ENCODE peak calls at places on chromosomes 3 and 15, in seven cellular contexts. O is body of pancreas, T is Panc1, H is heart left ventricle, F is GM06990, G is AG10803, Z is GM13977. W is an unnamed sample.

GRCh38 chr15:27479232-27480140 is 508.5 kb downstream of the GABRG3 start:
- DNase-seq in O (no peak), T (no peak), H (peak; percentile 37), F (no peak), G (no peak), Z (no peak), W (no peak)

GRCh38 chr3:185076219-185076618 is 76.6 kb downstream of the C3orf70 start:
- DNase-seq in O (no peak), T (no peak), H (no peak), F (no peak), G (no peak), Z (no peak), W (no peak)

GRCh38 chr15:71945012-71945411 is 134.7 kb downstream of the NR2E3 start:
- DNase-seq in O (no peak), T (no peak), H (no peak), F (no peak), G (peak; percentile 2), Z (no peak), W (no peak)

GRCh38 chr3:84904819-84905555 is 53.8 kb upstream of the CADM2 start:
- DNase-seq in O (no peak), T (no peak), H (no peak), F (no peak), G (no peak), Z (no peak), W (no peak)

GRCh38 chr15:39125904-39126303 is 455.0 kb upstream of the THBS1 start:
- DNase-seq in O (peak; percentile 17), T (no peak), H (no peak), F (no peak), G (peak; percentile 54), Z (peak; percentile 51), W (peak; percentile 56)

GRCh38 chr15:40925863-40926658 is 3.1 kb upstream of the DLL4 start:
- DNase-seq in O (no peak), T (no peak), H (no peak), F (no peak), G (peak; percentile 23), Z (no peak), W (no peak)

GRCh38 chr15:62128916-62129315 is 36.2 kb downstream of the C2CD4B start:
- DNase-seq in O (no peak), T (no peak), H (no peak), F (no peak), G (no peak), Z (no peak), W (no peak)

GRCh38 chr3:69212411-69213160 is 90.2 kb upstream of the LMOD3 start:
- DNase-seq in O (no peak), T (peak; percentile 25), H (no peak), F (peak; percentile 70), G (peak; percentile 44), Z (peak; percentile 20), W (peak; percentile 7)

GRCh38 chr3:141052570-141053069 is 1.5 kb downstream of the SPSB4 start:
- DNase-seq in O (peak; percentile 73), T (no peak), H (peak; percentile 42), F (no peak), G (no peak), Z (no peak), W (no peak)

GRCh38 chr3:194505791-194506415 is 19.1 kb upstream of the ATP13A3 start:
- DNase-seq in O (no peak), T (no peak), H (no peak), F (no peak), G (peak; percentile 64), Z (no peak), W (no peak)

GRCh38 chr3:151439652-151440125 is 21.2 kb downstream of the IGSF10 start:
- DNase-seq in O (peak; percentile 47), T (peak; percentile 69), H (no peak), F (no peak), G (peak; percentile 80), Z (peak; percentile 45), W (peak; percentile 56)

GRCh38 chr3:70927239-70927638 is 614.8 kb upstream of the MDFIC2 start:
- DNase-seq in O (no peak), T (no peak), H (no peak), F (no peak), G (no peak), Z (no peak), W (no peak)

GRCh38 chr15:88890495-88890894 is 4.8 kb downstream of the HAPLN3 start:
- DNase-seq in O (no peak), T (no peak), H (no peak), F (no peak), G (peak; percentile 69), Z (no peak), W (no peak)

GRCh38 chr3:174333640-174334039 is 525.5 kb upstream of the NAALADL2 start:
- DNase-seq in O (no peak), T (no peak), H (no peak), F (no peak), G (no peak), Z (no peak), W (no peak)

GRCh38 chr15:49832421-49832980 is 211.7 kb downstream of the DTWD1 start:
- DNase-seq in O (peak; percentile 70), T (no peak), H (no peak), F (no peak), G (peak; percentile 21), Z (no peak), W (no peak)

GRCh38 chr3:137970914-137971831 is 38.8 kb upstream of the CLDN18 start:
- DNase-seq in O (peak; percentile 80), T (no peak), H (peak; percentile 66), F (peak; percentile 30), G (peak; percentile 57), Z (peak; percentile 43), W (peak; percentile 64)

GRCh38 chr3:113223831-113224240 is 12.5 kb downstream of the BOC start:
- DNase-seq in O (no peak), T (no peak), H (no peak), F (peak; percentile 28), G (no peak), Z (no peak), W (peak; percentile 65)

GRCh38 chr3:176430244-176430893 is 766.9 kb downstream of the TBL1XR1 start:
- DNase-seq in O (peak; percentile 13), T (no peak), H (no peak), F (no peak), G (peak; percentile 67), Z (peak; percentile 23), W (peak; percentile 20)
- TF ChIP-seq CTCF in O (peak; percentile 50), T (peak; percentile 75), H (peak; percentile 59), F (peak; percentile 48), G (peak; percentile 81), Z (peak; percentile 34), W (no peak)

GRCh38 chr3:159128628-159129027 is 326.8 kb downstream of the MFSD1 start:
- DNase-seq in O (no peak), T (no peak), H (no peak), F (no peak), G (peak; percentile 82), Z (no peak), W (no peak)

GRCh38 chr3:159127021-159127392 is 325.2 kb downstream of the MFSD1 start:
- DNase-seq in O (no peak), T (no peak), H (no peak), F (no peak), G (peak; percentile 60), Z (no peak), W (no peak)

GRCh38 chr3:159131376-159131775 is 329.5 kb downstream of the MFSD1 start:
- DNase-seq in O (no peak), T (no peak), H (no peak), F (no peak), G (no peak), Z (no peak), W (no peak)

GRCh38 chr3:159126261-159127020 is 324.6 kb downstream of the MFSD1 start:
- DNase-seq in O (no peak), T (no peak), H (no peak), F (no peak), G (peak; percentile 77), Z (no peak), W (no peak)

GRCh38 chr3:159130108-159130507 is 328.3 kb downstream of the MFSD1 start:
- DNase-seq in O (peak; percentile 5), T (peak; percentile 10), H (no peak), F (no peak), G (no peak), Z (no peak), W (no peak)
- TF ChIP-seq CTCF in O (no peak), T (peak; percentile 65), H (peak; percentile 21), F (peak; percentile 62), G (no peak), Z (peak; percentile 62), W (peak; percentile 43)

DNA sequence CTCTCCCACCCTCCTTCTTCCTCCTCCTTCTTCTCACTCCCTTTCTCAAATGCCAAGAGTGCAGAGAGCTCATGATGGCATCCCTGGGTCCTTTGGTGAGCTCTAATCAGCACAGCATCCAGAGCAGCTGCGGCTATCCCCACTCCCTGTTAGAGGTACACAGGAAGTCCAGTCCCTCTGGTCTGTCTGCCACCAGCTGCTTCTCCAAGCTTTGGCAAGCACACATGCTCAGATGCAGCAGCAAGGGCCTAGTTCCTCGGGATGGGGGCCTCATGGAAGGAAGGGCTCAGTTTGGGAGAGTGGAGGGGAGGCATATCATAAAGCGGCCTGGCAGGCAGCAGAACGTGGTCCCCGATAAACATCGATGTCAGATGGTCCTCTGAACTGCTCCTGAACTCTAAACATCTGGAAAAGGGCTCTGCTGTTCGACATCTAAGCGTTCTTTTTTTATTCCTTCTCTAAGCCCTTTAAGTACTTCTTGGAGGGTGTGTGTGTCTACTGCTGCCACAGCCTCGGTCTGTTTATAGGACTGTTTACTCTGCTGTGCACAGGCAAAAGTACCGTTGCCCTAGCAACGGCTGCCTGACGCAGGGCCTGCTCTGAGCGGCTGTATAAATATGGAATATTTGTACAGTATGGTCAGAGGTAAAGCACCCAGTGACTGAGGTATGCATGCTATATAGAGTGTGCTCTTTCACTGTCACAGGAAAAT is 74.6 kb downstream of the PRICKLE2 start:
- DNase-seq in O (peak; percentile 86), T (no peak), H (peak; percentile 81), F (no peak), G (peak; percentile 89), Z (no peak), W (no peak)
- TF ChIP-seq CTCF in O (no peak), T (no peak), H (no peak), F (no peak), G (no peak), Z (no peak), W (no peak)

GRCh38 chr15:45790325-45790943 is 155.6 kb downstream of the SQOR start:
- DNase-seq in O (peak; percentile 45), T (peak; percentile 17), H (no peak), F (no peak), G (peak; percentile 11), Z (peak; percentile 22), W (peak; percentile 30)
- TF ChIP-seq CTCF in O (peak; percentile 38), T (peak; percentile 74), H (peak; percentile 71), F (peak; percentile 66), G (peak; percentile 58), Z (peak; percentile 53), W (peak; percentile 38)

DNA sequence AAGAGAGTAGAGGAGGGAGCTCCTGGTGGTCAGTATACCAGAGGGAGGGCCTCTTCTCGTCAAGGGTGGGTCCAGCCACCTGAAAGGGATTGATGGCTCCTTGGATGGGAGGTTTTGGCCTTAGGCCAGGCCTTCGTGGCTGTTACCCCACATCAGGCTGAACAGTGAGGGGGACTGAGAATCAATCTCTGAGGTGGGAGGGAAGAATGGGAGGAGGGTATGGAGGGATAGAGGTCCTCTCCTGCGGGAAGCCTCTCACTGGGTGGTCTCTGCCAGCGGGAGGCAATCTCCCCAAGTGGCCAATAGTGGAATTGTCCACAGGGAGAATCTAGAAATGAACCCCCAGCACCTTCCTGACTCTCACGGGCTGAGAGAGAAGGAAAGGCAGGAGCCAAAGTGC is 53.5 kb downstream of the BSN start:
- DNase-seq in O (no peak), T (no peak), H (no peak), F (no peak), G (no peak), Z (no peak), W (no peak)
- TF ChIP-seq CTCF in O (no peak), T (no peak), H (peak; percentile 10), F (peak; percentile 27), G (peak; percentile 21), Z (no peak), W (no peak)

GRCh38 chr15:53976844-53977392 is 1.3 kb upstream of the UNC13C start:
- DNase-seq in O (no peak), T (no peak), H (no peak), F (no peak), G (no peak), Z (no peak), W (no peak)
- TF ChIP-seq CTCF in O (no peak), T (peak; percentile 54), H (peak; percentile 5), F (peak; percentile 29), G (no peak), Z (no peak), W (no peak)

W was measured in GM20000.